ENCODE peak calls at places on chromosomes 7 and 10, in six cellular contexts. P is GM12865, O is endothelial cell, B is astrocyte of the spinal cord, G is psoas muscle, S is MCF 10A. X is an unnamed sample.

GRCh38 chr7:70317356-70317755 is 719.1 kb downstream of the AUTS2 start:
- DNase-seq in G (no peak), O (no peak), S (no peak), P (no peak), B (peak), X (peak)

GRCh38 chr7:19290936-19291335 is 145.7 kb upstream of the FERD3L start:
- DNase-seq in P (no peak), O (no peak), S (peak), B (no peak), G (no peak), X (no peak)

GRCh38 chr7:17274551-17275245 is 23.8 kb upstream of the AHR start:
- DNase-seq in O (no peak), S (peak), B (peak), G (no peak), P (no peak), X (peak)

GRCh38 chr7:129443612-129444011 is 9.4 kb downstream of the STRIP2 start:
- DNase-seq in G (no peak), O (no peak), P (no peak), B (no peak), S (no peak), X (no peak)

GRCh38 chr7:37916673-37917660 is at the start of gene SFRP4:
- DNase-seq in O (peak), S (peak), B (peak), G (peak), P (peak), X (peak)

GRCh38 chr7:128792471-128793183 is 859 bp downstream of the CCDC136 start:
- DNase-seq in B (no peak), O (no peak), G (no peak), S (no peak), P (no peak), X (no peak)

GRCh38 chr10:77975086-77975666 is 48.6 kb upstream of the DLG5 start:
- DNase-seq in P (no peak), G (no peak), S (no peak), O (no peak), B (no peak), X (no peak)

GRCh38 chr10:10094700-10095099 is 923.0 kb upstream of the CELF2 start:
- DNase-seq in G (no peak), O (no peak), B (peak), S (peak), P (no peak), X (no peak)

GRCh38 chr7:156074084-156074483 is 261.8 kb upstream of the SHH start:
- DNase-seq in S (no peak), O (no peak), G (no peak), B (no peak), P (no peak), X (no peak)

GRCh38 chr7:33250421-33250827 is 121.1 kb downstream of the BBS9 start:
- DNase-seq in B (peak), G (no peak), O (no peak), P (no peak), S (no peak), X (no peak)

GRCh38 chr7:41319601-41320000 is 383.3 kb downstream of the INHBA start:
- DNase-seq in O (no peak), B (no peak), G (no peak), S (no peak), P (no peak), X (no peak)

GRCh38 chr10:46248651-46249131 is 38.1 kb upstream of the ANTXRL start:
- DNase-seq in G (no peak), B (no peak), S (no peak), O (peak), P (no peak), X (no peak)

GRCh38 chr7:155231941-155232340 is 65.7 kb upstream of the INSIG1 start:
- DNase-seq in G (no peak), O (no peak), B (no peak), S (no peak), P (no peak), X (no peak)

GRCh38 chr7:156752371-156753297 is 112.1 kb downstream of the RNF32 start:
- DNase-seq in O (no peak), B (peak), P (no peak), G (no peak), S (no peak), X (no peak)

GRCh38 chr10:13660545-13660920 is 73.8 kb downstream of the PRPF18 start:
- DNase-seq in G (no peak), S (peak), B (no peak), P (peak), O (no peak), X (no peak)

GRCh38 chr10:102111276-102111675 is 8.9 kb downstream of the LDB1 start:
- DNase-seq in P (no peak), O (no peak), G (no peak), S (no peak), B (no peak), X (no peak)

GRCh38 chr7:137597856-137598255 is 248.9 kb downstream of the DGKI start:
- DNase-seq in O (no peak), P (no peak), B (no peak), S (no peak), G (no peak), X (no peak)

GRCh38 chr10:75029874-75030273 is 81.6 kb upstream of the SAMD8 start:
- DNase-seq in P (no peak), G (no peak), O (no peak), S (no peak), B (no peak), X (no peak)

GRCh38 chr10:65778753-65779152 is 1147.1 kb upstream of the LRRTM3 start:
- DNase-seq in B (no peak), O (no peak), S (no peak), G (no peak), P (no peak), X (no peak)

GRCh38 chr10:75406158-75407065 is 4.8 kb upstream of the ZNF503 start:
- DNase-seq in O (no peak), B (no peak), S (no peak), G (no peak), P (no peak), X (no peak)

GRCh38 chr10:21057436-21057835 is 160.3 kb upstream of the NEBL start:
- DNase-seq in S (no peak), G (no peak), O (no peak), B (no peak), P (no peak), X (no peak)

GRCh38 chr7:85464042-85464651 is 277.3 kb upstream of the SEMA3D start:
- DNase-seq in O (no peak), G (no peak), B (peak), S (no peak), P (no peak), X (peak)

GRCh38 chr10:5891009-5891408 is 966 bp downstream of the FBH1 start:
- DNase-seq in P (no peak), B (no peak), O (no peak), S (peak), G (no peak), X (no peak)

GRCh38 chr10:58666024-58666423 is 153.4 kb downstream of the BICC1 start:
- DNase-seq in S (peak), G (no peak), O (no peak), B (peak), P (peak), X (no peak)

GRCh38 chr10:6497524-6498140 is 82.4 kb downstream of the PRKCQ start:
- DNase-seq in O (no peak), P (no peak), G (no peak), S (no peak), B (no peak), X (no peak)

GRCh38 chr10:58775960-58776574 is 263.4 kb downstream of the BICC1 start:
- DNase-seq in P (no peak), S (peak), B (peak), G (no peak), O (no peak), X (peak)

GRCh38 chr10:8456386-8456785 is 401.9 kb downstream of the GATA3 start:
- DNase-seq in B (no peak), O (no peak), G (no peak), S (no peak), P (no peak), X (no peak)

GRCh38 chr7:101244385-101245146 is at the start of gene FIS1:
- DNase-seq in O (peak), B (peak), G (peak), P (peak), S (peak), X (peak)

GRCh38 chr10:68955414-68955785 is 570 bp upstream of the DDX21 start:
- DNase-seq in G (no peak), S (no peak), B (no peak), P (no peak), O (peak), X (no peak)

DNA sequence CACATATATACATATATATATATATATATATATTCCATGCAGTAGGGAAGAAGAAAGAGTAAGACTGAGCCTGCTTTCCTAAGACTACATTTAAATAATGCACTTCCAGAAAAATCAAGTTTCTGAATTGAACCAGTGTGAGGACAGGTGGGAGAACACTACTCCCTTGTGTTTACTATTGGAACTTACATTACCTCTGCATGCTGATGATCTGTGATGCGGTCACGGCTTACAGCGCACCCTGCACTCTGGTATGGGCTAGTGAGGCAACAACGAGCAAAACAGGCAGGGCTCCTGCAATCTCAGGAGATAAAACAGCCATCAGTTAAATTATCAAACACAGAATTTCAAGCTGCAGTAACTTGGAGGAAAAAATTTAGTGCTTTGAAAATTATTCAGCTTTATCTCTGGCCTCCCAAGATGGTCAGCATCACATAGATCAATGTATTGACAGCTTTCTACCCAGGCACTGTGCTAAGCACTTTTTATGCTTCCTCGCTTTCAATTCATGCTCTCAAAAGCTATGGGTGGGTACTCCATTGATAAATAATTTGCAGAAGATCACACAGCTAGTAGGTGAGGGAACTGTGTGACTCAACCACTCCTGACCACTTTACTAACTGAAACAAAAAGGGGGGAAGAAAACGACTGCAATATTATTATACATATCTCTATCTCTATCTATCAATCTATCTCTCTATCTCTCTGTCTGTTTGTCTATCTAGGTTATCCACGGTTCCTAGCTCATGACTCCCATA is 20.5 kb upstream of the SLC16A12 start:
- DNase-seq in G (no peak), P (no peak), S (peak), O (no peak), B (peak), X (no peak)
- TF ChIP-seq CTCF in G (no peak), P (no peak), S (peak), O (no peak), B (peak), X (peak)

GRCh38 chr10:17019696-17020095 is 109.9 kb downstream of the CUBN start:
- DNase-seq in G (no peak), B (no peak), S (no peak), P (no peak), O (no peak), X (no peak)
- TF ChIP-seq CTCF in G (no peak), B (no peak), S (no peak), P (no peak), O (no peak), X (no peak)

DNA sequence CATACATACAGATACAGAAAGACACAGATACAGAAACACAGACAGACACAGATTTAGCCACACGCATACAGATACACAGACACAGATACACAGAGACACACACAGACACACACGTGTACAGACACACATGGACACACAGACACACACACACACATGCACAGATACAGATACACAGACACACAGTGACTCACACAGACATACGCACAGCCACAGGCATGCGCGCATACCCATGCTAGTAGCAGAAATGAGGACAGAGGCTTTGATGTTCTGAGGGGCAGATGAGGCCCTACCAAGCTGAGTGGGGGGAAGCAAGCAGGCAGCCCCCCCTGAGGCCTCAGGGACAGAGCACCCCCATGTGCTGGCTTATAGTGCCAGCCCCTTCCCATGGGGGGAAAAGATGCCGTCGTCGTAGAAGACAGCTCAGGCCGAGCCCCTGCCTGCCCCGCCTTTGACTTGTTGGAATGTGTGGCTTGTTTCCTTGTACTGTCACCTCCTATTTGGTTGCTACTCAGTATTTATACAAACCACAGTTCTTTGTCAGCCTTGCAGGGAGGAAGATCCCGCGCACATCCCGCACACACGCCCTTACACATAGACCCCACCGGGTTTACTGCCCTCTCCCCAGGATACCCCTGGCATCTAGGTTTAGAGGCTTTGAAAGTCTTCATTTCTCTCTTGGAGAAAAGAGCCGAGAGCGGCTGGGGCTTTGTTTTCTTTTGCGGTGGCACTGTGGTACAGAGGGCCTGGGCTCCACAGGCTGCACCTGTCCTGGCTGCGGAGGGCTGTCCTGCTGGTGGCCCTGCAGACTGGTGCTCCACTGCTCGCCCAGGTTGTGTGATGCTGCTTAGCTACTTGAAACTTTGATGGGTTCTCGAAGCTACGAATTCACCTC is 112.4 kb downstream of the DOCK1 start:
- DNase-seq in G (no peak), P (no peak), O (no peak), S (no peak), B (no peak), X (no peak)
- TF ChIP-seq CTCF in G (no peak), P (no peak), O (no peak), S (no peak), B (no peak), X (no peak)

GRCh38 chr7:138979226-138979979 is 1.8 kb downstream of the KIAA1549 start:
- DNase-seq in B (no peak), P (peak), S (peak), O (no peak), G (no peak), X (peak)
- TF ChIP-seq CTCF in B (no peak), P (peak), S (no peak), O (no peak), G (no peak), X (no peak)

DNA sequence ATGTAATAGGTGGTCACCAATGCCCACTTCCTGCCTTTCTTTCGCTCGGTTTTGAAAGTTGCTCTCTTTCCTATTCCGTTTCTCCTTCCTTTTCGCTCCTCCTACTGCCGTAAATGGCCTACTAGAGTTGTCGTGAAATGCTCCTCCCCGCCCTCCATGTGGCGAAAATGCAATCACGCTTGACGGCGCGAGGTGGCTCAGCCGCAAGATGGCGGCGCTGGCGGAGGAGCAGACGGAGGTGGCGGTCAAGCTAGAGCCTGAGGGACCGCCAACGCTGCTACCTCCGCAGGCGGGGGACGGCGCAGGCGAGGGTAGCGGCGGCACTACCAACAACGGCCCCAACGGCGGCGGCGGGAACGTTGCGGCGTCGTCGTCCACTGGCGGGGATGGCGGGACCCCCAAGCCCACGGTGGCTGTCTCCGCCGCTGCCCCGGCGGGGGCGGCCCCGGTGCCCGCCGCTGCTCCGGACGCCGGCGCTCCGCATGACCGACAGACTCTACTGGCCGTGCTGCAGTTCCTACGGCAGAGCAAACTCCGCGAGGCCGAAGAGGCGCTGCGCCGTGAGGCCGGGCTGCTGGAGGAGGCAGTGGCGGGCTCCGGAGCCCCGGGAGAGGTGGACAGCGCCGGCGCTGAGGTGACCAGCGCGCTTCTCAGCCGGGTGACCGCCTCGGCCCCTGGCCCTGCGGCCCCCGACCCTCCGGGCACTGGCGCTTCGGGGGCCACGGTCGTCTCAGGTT is at the start of gene TAF5:
- DNase-seq in G (peak), S (peak), O (peak), B (peak), P (peak), X (peak)
- TF ChIP-seq CTCF in G (no peak), S (no peak), O (no peak), B (no peak), P (no peak), X (no peak)

GRCh38 chr10:114821293-114821914 is at the start of gene FHIP2A:
- DNase-seq in B (peak), G (peak), S (peak), P (peak), O (peak), X (peak)
- TF ChIP-seq CTCF in B (peak), G (peak), S (peak), P (peak), O (peak), X (peak)

GRCh38 chr7:42574693-42575084 is 337.2 kb downstream of the C7orf25 start:
- DNase-seq in S (peak), G (no peak), P (no peak), O (no peak), B (no peak), X (peak)
- TF ChIP-seq CTCF in S (peak), G (peak), P (no peak), O (no peak), B (peak), X (peak)

DNA sequence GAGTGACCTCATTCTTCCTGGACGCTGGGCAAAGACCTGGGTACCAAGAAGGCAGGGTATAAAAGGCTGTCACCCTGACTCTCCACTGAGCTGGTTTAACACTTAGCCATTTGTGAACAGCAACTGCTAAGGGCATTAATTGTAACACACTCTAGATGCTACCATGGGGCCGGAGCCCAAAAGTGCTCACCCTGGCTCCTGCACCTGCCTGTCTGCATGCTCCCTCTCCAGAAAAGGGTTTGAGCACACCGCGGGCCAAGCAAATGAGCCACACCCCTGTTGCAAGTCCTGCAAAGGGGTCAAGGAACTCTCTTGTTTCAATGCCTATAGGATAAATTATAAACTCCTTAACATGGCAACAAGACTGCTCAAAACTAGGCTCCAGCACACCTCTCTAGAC is 114.8 kb downstream of the TEX36 start:
- DNase-seq in S (no peak), P (no peak), B (no peak), O (no peak), G (no peak), X (no peak)
- TF ChIP-seq CTCF in S (no peak), P (no peak), B (no peak), O (no peak), G (no peak), X (no peak)

GRCh38 chr10:29966269-29966668 is 93.1 kb downstream of the JCAD start:
- DNase-seq in P (no peak), S (no peak), B (no peak), O (peak), G (no peak), X (no peak)
- TF ChIP-seq CTCF in P (no peak), S (no peak), B (no peak), O (no peak), G (no peak), X (no peak)

GRCh38 chr7:134343796-134344195 is 27.1 kb upstream of the SLC35B4 start:
- DNase-seq in P (no peak), S (no peak), O (no peak), B (no peak), G (no peak), X (no peak)

GRCh38 chr7:134343136-134343535 is 26.4 kb upstream of the SLC35B4 start:
- DNase-seq in P (no peak), G (no peak), S (no peak), B (no peak), O (no peak), X (no peak)

GRCh38 chr7:134350682-134351081 is 34.0 kb upstream of the SLC35B4 start:
- DNase-seq in S (no peak), G (no peak), P (peak), B (no peak), O (no peak), X (no peak)

GRCh38 chr7:134351424-134351823 is 34.7 kb upstream of the SLC35B4 start:
- DNase-seq in S (no peak), B (no peak), P (no peak), O (no peak), G (no peak), X (no peak)

DNA sequence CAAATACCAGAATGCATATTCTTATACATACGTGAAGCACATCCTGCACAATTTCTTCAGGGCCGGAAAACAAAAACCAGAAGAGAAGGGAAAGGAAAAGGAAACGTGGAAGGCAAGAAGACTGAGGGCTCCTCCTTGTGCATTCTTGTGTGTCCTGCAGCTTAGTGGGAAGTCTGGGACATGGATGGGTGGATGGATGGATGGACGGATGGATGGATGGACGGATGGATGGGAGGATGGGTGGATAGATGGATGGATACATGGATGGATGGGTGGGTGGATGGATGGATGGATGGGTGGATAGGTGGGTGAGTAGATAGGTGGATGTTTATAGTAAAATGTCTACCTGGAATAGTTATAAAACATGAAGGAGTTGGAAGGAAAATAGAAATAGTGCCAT is 30.8 kb upstream of the SLC35B4 start:
- DNase-seq in G (no peak), B (no peak), S (no peak), O (no peak), P (no peak), X (no peak)
- TF ChIP-seq CTCF in G (no peak), B (no peak), S (no peak), O (no peak), P (no peak), X (no peak)

X was measured in cardiac muscle cell.